ENCODE peak calls at places on chromosome 2, in eight cellular contexts. O is stomach, Y is gastrocnemius medialis, I is uterus, W is body of pancreas, X is adrenal gland, V is esophagus squamous epithelium, L is esophagus muscularis mucosa. D is an unnamed sample.

GRCh38 chr2:101779190-101779589 is 81.7 kb downstream of the MAP4K4 start:
- DNase-seq in O (no peak), Y (no peak), I (no peak), W (no peak), X (no peak), V (no peak), L (no peak), D (no peak)

GRCh38 chr2:72220170-72220569 is 72.5 kb upstream of the CYP26B1 start:
- DNase-seq in O (no peak), Y (no peak), I (no peak), W (no peak), X (no peak), V (no peak), L (no peak), D (no peak)

GRCh38 chr2:224890407-224890806 is 151.9 kb downstream of the DOCK10 start:
- DNase-seq in O (no peak), Y (no peak), I (no peak), W (no peak), X (no peak), V (no peak), L (no peak), D (no peak)

GRCh38 chr2:9699139-9699823 is 68.5 kb upstream of the YWHAQ start:
- DNase-seq in O (no peak), Y (no peak), I (no peak), W (no peak), X (no peak), V (no peak), L (no peak), D (no peak)

GRCh38 chr2:209473930-209474419 is 50.1 kb downstream of the MAP2 start:
- DNase-seq in O (no peak), Y (no peak), I (no peak), W (no peak), X (no peak), V (no peak), L (no peak), D (no peak)

GRCh38 chr2:157056200-157056676 is 201.3 kb upstream of the GALNT5 start:
- DNase-seq in O (no peak), Y (no peak), I (no peak), W (no peak), X (peak; percentile 23), V (no peak), L (no peak), D (no peak)

GRCh38 chr2:127208313-127208712 is 11.8 kb downstream of the CYP27C1 start:
- DNase-seq in O (no peak), Y (peak; percentile 52), I (no peak), W (no peak), X (no peak), V (no peak), L (peak; percentile 86), D (no peak)

GRCh38 chr2:58562281-58562680 is 321.2 kb upstream of the FANCL start:
- DNase-seq in O (no peak), Y (no peak), I (no peak), W (no peak), X (no peak), V (no peak), L (no peak), D (no peak)

GRCh38 chr2:127661949-127662510 is 13.3 kb downstream of the LIMS2 start:
- DNase-seq in O (no peak), Y (peak; percentile 24), I (peak; percentile 42), W (no peak), X (no peak), V (no peak), L (no peak), D (peak; percentile 67)

GRCh38 chr2:66490588-66491001 is 55.7 kb downstream of the MEIS1 start:
- DNase-seq in O (no peak), Y (no peak), I (no peak), W (no peak), X (no peak), V (no peak), L (no peak), D (no peak)

GRCh38 chr2:62382757-62383156 is 123.2 kb downstream of the TMEM17 start:
- DNase-seq in O (no peak), Y (no peak), I (no peak), W (no peak), X (no peak), V (no peak), L (no peak), D (no peak)

GRCh38 chr2:109527846-109528705 is 85.7 kb downstream of the SEPTIN10 start:
- DNase-seq in O (no peak), Y (peak; percentile 4), I (no peak), W (no peak), X (no peak), V (no peak), L (no peak), D (no peak)

GRCh38 chr2:226690471-226691024 is 109.1 kb downstream of the IRS1 start:
- DNase-seq in O (no peak), Y (no peak), I (no peak), W (no peak), X (no peak), V (no peak), L (no peak), D (no peak)

GRCh38 chr2:112174383-112174782 is 36.2 kb downstream of the FBLN7 start:
- DNase-seq in O (no peak), Y (no peak), I (no peak), W (no peak), X (no peak), V (no peak), L (no peak), D (no peak)

GRCh38 chr2:74556831-74557370 is 2.4 kb downstream of the DOK1 start:
- DNase-seq in O (no peak), Y (no peak), I (no peak), W (no peak), X (no peak), V (no peak), L (no peak), D (no peak)

GRCh38 chr2:120737802-120738516 is 2.3 kb downstream of the GLI2 start:
- DNase-seq in O (peak; percentile 71), Y (no peak), I (no peak), W (peak; percentile 55), X (no peak), V (no peak), L (peak; percentile 86), D (peak; percentile 32)

GRCh38 chr2:67876176-67876575 is 186.6 kb downstream of the C1D start:
- DNase-seq in O (no peak), Y (no peak), I (no peak), W (no peak), X (no peak), V (no peak), L (no peak), D (no peak)

GRCh38 chr2:43225093-43225787 is 1.2 kb downstream of the ZFP36L2 start:
- DNase-seq in O (peak; percentile 67), Y (peak; percentile 57), I (peak; percentile 67), W (peak; percentile 69), X (peak; percentile 70), V (no peak), L (no peak), D (peak; percentile 85)

GRCh38 chr2:64426191-64426952 is 27.6 kb upstream of the LGALSL start:
- DNase-seq in O (no peak), Y (no peak), I (no peak), W (no peak), X (no peak), V (no peak), L (no peak), D (no peak)

GRCh38 chr2:100902833-100903405 is 83.0 kb downstream of the NPAS2 start:
- DNase-seq in O (no peak), Y (no peak), I (peak; percentile 47), W (no peak), X (no peak), V (no peak), L (no peak), D (no peak)

GRCh38 chr2:67215214-67215613 is 181.9 kb upstream of the ETAA1 start:
- DNase-seq in O (peak; percentile 52), Y (no peak), I (peak; percentile 28), W (peak; percentile 89), X (peak; percentile 71), V (no peak), L (no peak), D (no peak)

GRCh38 chr2:118442949-118443348 is 354.7 kb downstream of the INSIG2 start:
- DNase-seq in O (no peak), Y (no peak), I (no peak), W (no peak), X (no peak), V (no peak), L (no peak), D (no peak)

DNA sequence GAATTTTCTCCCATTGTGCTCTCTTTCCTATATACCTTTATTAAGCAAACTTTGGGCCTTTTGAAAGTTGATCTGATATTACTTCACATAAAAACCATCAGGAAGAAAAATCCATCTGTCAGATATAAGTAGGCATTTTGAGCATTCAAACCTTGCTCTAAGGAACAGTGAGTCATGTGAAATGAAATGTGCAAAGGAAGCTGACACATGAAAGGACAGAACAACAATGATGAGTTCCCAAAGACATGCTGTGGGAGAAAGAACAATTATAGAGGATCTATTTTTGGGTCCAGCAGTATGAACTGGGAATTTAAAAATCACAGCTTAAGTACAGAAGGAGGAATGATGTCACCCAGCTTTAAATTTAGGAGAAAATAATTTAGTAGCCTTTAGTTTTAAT is 18.1 kb downstream of the CALCRL start:
- DNase-seq in O (no peak), Y (no peak), I (no peak), W (no peak), X (no peak), V (no peak), L (no peak), D (no peak)
- TF ChIP-seq POLR2A in O (no peak), Y (no peak), I (no peak), W (no peak), X (no peak), V (no peak), L (no peak), D (no peak)

GRCh38 chr2:138985881-138986280 is 205.7 kb upstream of the NXPH2 start:
- DNase-seq in O (no peak), Y (no peak), I (no peak), W (no peak), X (no peak), V (no peak), L (no peak), D (no peak)
- H3K36me3 ChIP-seq in O (no peaks in the 10 kb centered on the region), Y (no peaks in the 10 kb centered on the region), I (no peaks in the 10 kb centered on the region), W (no peaks in the 10 kb centered on the region), X (no peaks in the 10 kb centered on the region), V (no peaks in the 10 kb centered on the region), L (no peaks in the 10 kb centered on the region), D (no peaks in the 10 kb centered on the region)

GRCh38 chr2:164773635-164774034 is 68.0 kb downstream of the COBLL1 start:
- DNase-seq in O (no peak), Y (no peak), I (no peak), W (no peak), X (no peak), V (no peak), L (no peak), D (no peak)
- H3K4me3 ChIP-seq in O (peak overlapping the region; percentile 2), Y (no peak overlapping the region), I (no peak overlapping the region), W (no peak overlapping the region), X (no peak overlapping the region), V (no peak overlapping the region), L (no peak overlapping the region), D (no peak overlapping the region)

DNA sequence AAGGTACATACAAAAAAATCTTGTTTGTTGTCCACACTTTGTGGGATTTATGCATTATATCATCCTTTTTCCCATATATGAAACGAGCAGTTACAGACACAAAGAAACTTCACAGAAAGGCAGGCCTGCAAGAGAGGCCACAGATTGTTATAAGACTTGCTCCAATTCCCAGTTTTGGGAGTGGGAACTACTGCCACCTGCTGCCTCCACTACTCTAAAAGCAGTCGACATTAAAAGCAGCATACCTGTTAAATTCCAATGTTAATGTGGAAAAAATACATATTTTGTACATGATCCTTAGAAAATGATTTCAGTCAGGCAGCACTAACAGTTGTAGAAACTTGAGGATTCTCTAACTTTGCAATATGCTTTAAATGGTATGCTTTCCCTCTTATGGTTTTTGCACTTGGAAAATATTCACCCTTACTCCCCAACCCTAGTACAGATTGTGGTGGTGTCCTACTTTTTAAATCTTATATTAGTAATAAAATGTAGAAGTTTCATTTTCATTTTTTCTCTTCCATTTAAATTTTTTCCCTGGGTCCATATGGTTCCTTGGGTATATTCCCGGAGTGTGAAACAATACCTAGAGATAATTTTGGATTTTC is 37.9 kb downstream of the SLC38A11 start:
- DNase-seq in O (peak; percentile 70), Y (no peak), I (no peak), W (peak; percentile 71), X (peak; percentile 59), V (no peak), L (no peak), D (peak; percentile 52)
- TF ChIP-seq POLR2A in O (no peak), Y (no peak), I (no peak), W (no peak), X (no peak), V (no peak), L (no peak), D (no peak)